ENCODE peak calls at places on chromosomes 13 and 19, in seven cellular contexts. P is heart left ventricle, I is B cell, X is IMR-90, V is fibroblast of lung, F is gastrocnemius medialis, L is GM13976. C is an unnamed sample.

GRCh38 chr13:44516771-44517170 is 59.4 kb downstream of the TSC22D1 start:
- DNase-seq in P (no peak), I (no peak), X (no peak), V (no peak), F (no peak), L (no peak), C (no peak)

GRCh38 chr19:1136201-1136600 is 32.4 kb downstream of the GPX4 start:
- DNase-seq in P (no peak), I (no peak), X (no peak), V (no peak), F (no peak), L (peak), C (no peak)

GRCh38 chr19:10808937-10809655 is 26.9 kb downstream of the TMED1 start:
- DNase-seq in P (no peak), I (no peak), X (peak), V (peak), F (no peak), L (no peak), C (no peak)

GRCh38 chr19:46515879-46516350 is 20.2 kb upstream of the PNMA8B start:
- DNase-seq in P (no peak), I (no peak), X (peak), V (peak), F (no peak), L (no peak), C (no peak)

GRCh38 chr19:45768644-45769053 is 403 bp downstream of the SIX5 start:
- DNase-seq in P (peak), I (no peak), X (peak), V (peak), F (no peak), L (no peak), C (peak)

GRCh38 chr19:7815325-7815724 is 14.7 kb upstream of the EVI5L start:
- DNase-seq in P (no peak), I (peak), X (no peak), V (no peak), F (no peak), L (no peak), C (no peak)

GRCh38 chr19:18002347-18002850 is 5.6 kb upstream of the ARRDC2 start:
- DNase-seq in P (no peak), I (peak), X (no peak), V (no peak), F (no peak), L (no peak), C (peak)

GRCh38 chr13:44004881-44005280 is 125.2 kb downstream of the LACC1 start:
- DNase-seq in P (no peak), I (no peak), X (peak), V (peak), F (no peak), L (no peak), C (no peak)

GRCh38 chr19:43664008-43664407 is 6.0 kb downstream of the PLAUR start:
- DNase-seq in P (no peak), I (no peak), X (no peak), V (no peak), F (no peak), L (peak), C (no peak)

GRCh38 chr13:95676100-95676774 is 702 bp upstream of the DNAJC3 start:
- DNase-seq in P (no peak), I (no peak), X (peak), V (peak), F (peak), L (no peak), C (peak)

GRCh38 chr13:20258963-20259288 is 26.8 kb upstream of the GJB6 start:
- DNase-seq in P (no peak), I (no peak), X (no peak), V (no peak), F (no peak), L (no peak), C (no peak)

GRCh38 chr19:650121-650520 is 10.4 kb downstream of the FGF22 start:
- DNase-seq in P (no peak), I (no peak), X (no peak), V (no peak), F (no peak), L (no peak), C (no peak)

GRCh38 chr13:58992478-58993042 is 1171.2 kb downstream of the DIAPH3 start:
- DNase-seq in P (no peak), I (no peak), X (no peak), V (no peak), F (no peak), L (no peak), C (no peak)

GRCh38 chr13:23714672-23715071 is 144.5 kb downstream of the TNFRSF19 start:
- DNase-seq in P (no peak), I (no peak), X (no peak), V (no peak), F (no peak), L (no peak), C (no peak)

GRCh38 chr19:29714953-29715694 is at the start of gene C19orf12:
- DNase-seq in P (peak), I (peak), X (peak), V (peak), F (no peak), L (peak), C (peak)

GRCh38 chr19:4369109-4369887 is 25.9 kb downstream of the MPND start:
- DNase-seq in P (peak), I (peak), X (no peak), V (no peak), F (no peak), L (peak), C (peak)

GRCh38 chr19:1859319-1859718 is 4.1 kb downstream of the KLF16 start:
- DNase-seq in P (no peak), I (no peak), X (no peak), V (no peak), F (no peak), L (no peak), C (no peak)

GRCh38 chr13:51583469-51583874 is 790 bp upstream of the WDFY2 start:
- DNase-seq in P (no peak), I (no peak), X (no peak), V (no peak), F (no peak), L (no peak), C (no peak)

GRCh38 chr13:106534844-106535551 is 464 bp downstream of the EFNB2 start:
- DNase-seq in P (peak), I (no peak), X (peak), V (peak), F (no peak), L (peak), C (peak)

GRCh38 chr13:20398459-20398858 is 127.2 kb downstream of the CRYL1 start:
- DNase-seq in P (no peak), I (no peak), X (no peak), V (no peak), F (no peak), L (no peak), C (no peak)

GRCh38 chr13:22278336-22278929 is 607.6 kb downstream of the FGF9 start:
- DNase-seq in P (no peak), I (peak), X (peak), V (peak), F (no peak), L (peak), C (no peak)

GRCh38 chr19:55536951-55537740 is at the start of gene SBK2:
- DNase-seq in P (no peak), I (no peak), X (no peak), V (no peak), F (no peak), L (no peak), C (no peak)

GRCh38 chr19:4375620-4376228 is 24.6 kb downstream of the SH3GL1 start:
- DNase-seq in P (no peak), I (peak), X (peak), V (peak), F (no peak), L (peak), C (no peak)

GRCh38 chr13:98500963-98501421 is 75.9 kb downstream of the STK24 start:
- DNase-seq in P (no peak), I (no peak), X (no peak), V (no peak), F (no peak), L (peak), C (no peak)

GRCh38 chr19:11279505-11280236 is 16.3 kb upstream of the TSPAN16 start:
- DNase-seq in P (no peak), I (no peak), X (no peak), V (no peak), F (no peak), L (peak), C (no peak)

GRCh38 chr13:65036999-65037398 is 2193.1 kb downstream of the PCDH9 start:
- DNase-seq in P (no peak), I (no peak), X (no peak), V (no peak), F (no peak), L (no peak), C (no peak)

GRCh38 chr13:24083722-24084421 is 76.6 kb upstream of the SPATA13 start:
- DNase-seq in P (no peak), I (no peak), X (no peak), V (no peak), F (no peak), L (no peak), C (no peak)

GRCh38 chr19:34475975-34476594 is 5.5 kb upstream of the WTIP start:
- DNase-seq in P (no peak), I (no peak), X (peak), V (no peak), F (no peak), L (no peak), C (no peak)

GRCh38 chr13:98650376-98651107 is 73.6 kb upstream of the STK24 start:
- DNase-seq in P (no peak), I (no peak), X (no peak), V (no peak), F (no peak), L (no peak), C (peak)

DNA sequence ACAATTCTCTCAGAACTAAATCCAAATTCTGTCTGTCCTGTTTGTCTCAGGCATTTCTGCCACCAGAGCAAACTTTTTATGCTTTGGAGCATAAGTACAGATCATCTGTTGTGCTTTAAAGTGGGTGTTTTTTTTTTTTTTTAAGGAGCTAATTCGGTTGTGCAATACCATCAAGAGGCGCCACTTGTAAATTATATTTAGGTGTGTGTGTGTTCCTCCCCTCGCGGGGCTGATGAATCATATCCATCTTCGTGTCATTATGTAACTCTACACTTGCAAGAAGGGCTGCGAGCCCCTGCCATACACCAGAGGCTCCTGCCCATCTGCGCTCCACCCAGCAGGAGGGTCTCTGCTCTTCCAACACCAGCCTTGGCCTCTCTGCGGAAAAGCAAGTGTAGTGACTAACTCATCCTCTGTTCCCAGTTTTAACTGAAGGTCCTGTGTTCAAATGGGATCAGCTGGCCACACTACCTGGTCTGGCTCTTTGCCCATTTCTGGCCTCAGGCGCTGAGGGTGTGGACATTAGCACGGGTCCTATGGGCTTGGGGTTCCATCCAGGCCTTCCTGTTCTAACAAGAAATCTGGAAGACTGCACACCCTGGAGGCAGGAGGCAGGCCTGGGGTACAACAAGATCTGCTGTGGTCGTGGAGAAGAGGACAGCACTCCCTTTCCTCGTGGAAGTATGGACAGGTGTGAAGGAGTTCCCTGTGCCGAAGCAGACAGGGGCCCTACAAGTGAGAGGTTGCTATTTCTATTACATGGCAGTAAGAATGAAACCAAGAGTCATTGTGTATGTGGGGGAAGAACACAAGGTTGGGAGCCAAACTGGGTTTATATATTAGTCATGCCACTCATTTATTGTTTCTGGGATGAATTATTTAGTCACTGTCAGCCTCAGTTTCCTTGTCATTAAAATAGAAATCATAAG is 96.1 kb upstream of the MBNL2 start:
- DNase-seq in P (no peak), I (no peak), X (peak), V (no peak), F (peak), L (peak), C (no peak)
- TF ChIP-seq CTCF in P (no peak), I (no peak), X (no peak), V (no peak), F (no peak), L (no peak), C (no peak)

DNA sequence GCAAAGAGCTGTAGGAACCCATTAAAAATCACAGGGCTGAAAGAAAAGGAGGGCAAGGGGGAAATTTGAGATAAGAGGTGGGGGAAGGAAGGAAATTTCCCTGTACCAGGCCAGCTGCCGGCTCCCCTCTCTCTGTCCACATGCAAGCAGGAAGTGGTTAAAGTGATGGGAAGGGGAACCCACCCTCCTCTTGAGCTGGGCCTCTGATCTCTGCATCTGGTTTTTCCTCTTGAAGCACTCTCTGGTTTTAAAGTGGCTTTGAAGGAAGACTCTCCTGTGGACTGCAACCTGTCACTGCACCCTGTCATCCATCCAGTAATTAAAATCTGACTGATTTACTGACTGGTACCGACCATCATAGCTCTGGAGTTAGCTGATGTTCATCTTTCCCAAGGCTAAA is 239.6 kb downstream of the TSHZ3 start:
- DNase-seq in P (no peak), I (no peak), X (no peak), V (no peak), F (no peak), L (no peak), C (no peak)
- TF ChIP-seq CTCF in P (no peak), I (no peak), X (no peak), V (no peak), F (no peak), L (no peak), C (no peak)

GRCh38 chr19:33306853-33307792 is 4.8 kb upstream of the CEBPA start:
- DNase-seq in P (peak), I (no peak), X (no peak), V (no peak), F (peak), L (no peak), C (no peak)

GRCh38 chr19:33303791-33304759 is 1.7 kb upstream of the CEBPA start:
- DNase-seq in P (peak), I (no peak), X (no peak), V (peak), F (no peak), L (peak), C (no peak)

GRCh38 chr19:33302974-33303790 is 848 bp upstream of the CEBPA start:
- DNase-seq in P (peak), I (no peak), X (peak), V (peak), F (no peak), L (peak), C (peak)

GRCh38 chr19:33306191-33306590 is 3.9 kb upstream of the CEBPA start:
- DNase-seq in P (peak), I (no peak), X (no peak), V (no peak), F (no peak), L (no peak), C (no peak)

DNA sequence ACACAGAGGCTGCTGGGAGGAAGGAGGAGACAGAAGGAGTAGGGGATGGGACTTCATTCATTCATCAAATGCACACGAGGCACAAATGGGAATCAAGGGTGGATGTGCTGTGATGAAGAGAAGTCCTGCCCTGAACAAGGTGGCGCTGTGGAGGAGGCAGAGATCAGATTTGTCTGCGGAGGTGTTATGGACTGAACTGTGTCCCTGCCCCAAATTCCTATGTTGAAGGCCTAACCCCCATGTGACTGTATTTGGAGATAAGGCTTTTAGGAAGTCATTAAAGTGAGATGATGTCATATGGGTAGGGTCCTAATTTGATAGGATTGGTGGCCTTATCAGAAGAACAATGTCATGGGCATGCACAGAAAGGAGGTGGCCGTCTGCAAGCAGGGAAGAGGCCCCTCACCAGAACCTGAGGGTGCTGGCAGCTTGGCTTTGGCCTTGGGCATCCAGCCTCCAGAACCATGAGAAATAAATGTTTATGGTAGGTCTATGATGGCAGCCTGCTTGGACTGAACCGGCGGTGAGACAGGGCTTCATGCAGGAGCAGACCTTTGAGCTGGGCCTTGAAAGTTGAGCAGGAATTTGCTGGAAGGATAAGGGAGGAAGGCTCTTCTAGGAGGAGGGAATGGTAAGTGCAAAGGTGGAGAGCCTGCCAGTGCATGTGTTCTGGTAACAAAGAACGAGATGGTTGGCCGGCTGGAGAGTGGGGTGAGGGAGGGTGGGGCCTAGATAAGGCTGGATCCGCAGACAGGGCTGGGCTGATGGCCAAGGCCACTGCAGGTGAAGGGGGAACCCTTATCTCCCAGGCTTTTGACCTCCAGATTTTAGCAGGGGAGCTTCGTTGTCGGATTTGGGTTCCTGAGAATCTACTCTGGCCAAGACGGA is 2.7 kb upstream of the CEBPA start:
- DNase-seq in P (peak), I (no peak), X (no peak), V (no peak), F (no peak), L (peak), C (peak)
- TF ChIP-seq CTCF in P (no peak), I (no peak), X (no peak), V (no peak), F (no peak), L (no peak), C (no peak)

DNA sequence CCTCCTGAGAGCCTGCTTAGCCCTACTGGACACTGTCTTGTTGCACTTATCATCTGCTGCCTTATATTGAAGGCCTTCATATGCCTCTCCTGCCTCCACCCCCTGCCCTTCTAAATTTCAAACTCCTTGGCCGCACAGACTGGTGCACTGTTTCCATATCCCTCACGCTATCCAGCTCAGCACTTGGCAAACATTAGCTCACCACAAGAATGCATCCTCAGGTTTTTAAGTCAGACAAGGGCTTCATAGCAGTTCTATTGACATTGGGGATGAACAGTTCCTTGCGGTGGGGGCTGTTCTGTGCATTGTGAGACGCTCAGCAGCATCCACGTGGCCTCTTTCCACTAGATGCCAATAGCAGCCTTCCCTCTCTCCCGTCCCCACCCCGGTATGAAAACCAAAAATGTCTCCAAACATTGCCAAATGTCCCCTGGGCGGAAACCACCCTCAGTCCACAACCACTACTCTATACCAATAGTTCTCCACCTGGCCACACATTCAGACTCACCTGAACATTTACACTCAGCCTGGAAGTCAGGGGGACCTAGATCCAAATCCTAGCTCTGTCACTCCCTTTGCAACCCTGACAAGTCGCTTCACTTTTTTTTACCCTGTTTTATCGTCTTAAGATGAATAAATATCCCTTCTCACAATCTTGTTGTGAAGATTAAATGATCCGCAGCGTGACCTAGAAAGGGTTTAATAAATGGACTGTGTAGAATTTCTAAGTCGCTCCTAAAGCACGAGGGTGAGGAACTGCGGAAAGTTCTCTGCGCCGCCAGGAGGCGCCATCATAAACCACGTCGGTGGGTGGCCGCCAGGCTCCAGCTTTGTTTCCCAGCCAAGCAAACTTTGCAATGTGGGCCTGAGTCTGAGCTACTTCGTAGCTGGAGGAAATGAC is 3.6 kb upstream of the CEACAM3 start:
- DNase-seq in P (peak), I (peak), X (peak), V (peak), F (no peak), L (peak), C (peak)
- TF ChIP-seq CTCF in P (peak), I (peak), X (peak), V (peak), F (no peak), L (peak), C (peak)

C was measured in lower lobe of right lung.